ENCODE peak calls at places on chromosomes 11 and 22, in six cellular contexts. One of them, this sample, is unnamed.

GRCh38 chr11:13440100-13440855 is 22.7 kb downstream of the BTBD10 start:
- DNase-seq in GM06990: no peak
- DNase-seq in skeletal muscle cell: peak
- DNase-seq in IMR-90: peak
- DNase-seq in lower lobe of right lung: no peak
- DNase-seq in fibroblast of pulmonary artery: peak
- DNase-seq in this sample: peak

GRCh38 chr22:27668828-27669797 is 132.4 kb downstream of the MN1 start:
- DNase-seq in fibroblast of pulmonary artery: peak
- DNase-seq in IMR-90: peak
- DNase-seq in GM06990: no peak
- DNase-seq in skeletal muscle cell: peak
- DNase-seq in lower lobe of right lung: peak
- DNase-seq in this sample: peak

GRCh38 chr11:62652156-62653006 is 721 bp downstream of the INTS5 start:
- DNase-seq in fibroblast of pulmonary artery: no peak
- DNase-seq in skeletal muscle cell: no peak
- DNase-seq in lower lobe of right lung: no peak
- DNase-seq in GM06990: no peak
- DNase-seq in IMR-90: no peak
- DNase-seq in this sample: no peak

GRCh38 chr11:4704054-4704789 is at the start of gene MMP26:
- DNase-seq in GM06990: no peak
- DNase-seq in lower lobe of right lung: no peak
- DNase-seq in skeletal muscle cell: no peak
- DNase-seq in fibroblast of pulmonary artery: no peak
- DNase-seq in IMR-90: no peak
- DNase-seq in this sample: no peak

GRCh38 chr11:96215094-96215782 is 127.8 kb downstream of the MAML2 start:
- DNase-seq in fibroblast of pulmonary artery: peak
- DNase-seq in skeletal muscle cell: no peak
- DNase-seq in lower lobe of right lung: no peak
- DNase-seq in GM06990: peak
- DNase-seq in IMR-90: peak
- DNase-seq in this sample: peak

GRCh38 chr22:35214968-35215367 is 42.3 kb upstream of the HMGXB4 start:
- DNase-seq in fibroblast of pulmonary artery: no peak
- DNase-seq in skeletal muscle cell: no peak
- DNase-seq in IMR-90: no peak
- DNase-seq in GM06990: no peak
- DNase-seq in lower lobe of right lung: no peak
- DNase-seq in this sample: no peak

GRCh38 chr11:10022764-10023163 is 271.3 kb downstream of the SBF2 start:
- DNase-seq in fibroblast of pulmonary artery: no peak
- DNase-seq in GM06990: no peak
- DNase-seq in skeletal muscle cell: no peak
- DNase-seq in lower lobe of right lung: no peak
- DNase-seq in IMR-90: peak
- DNase-seq in this sample: no peak

GRCh38 chr22:25774575-25775026 is 32.6 kb downstream of the MYO18B start:
- DNase-seq in GM06990: no peak
- DNase-seq in lower lobe of right lung: no peak
- DNase-seq in IMR-90: no peak
- DNase-seq in fibroblast of pulmonary artery: no peak
- DNase-seq in skeletal muscle cell: no peak
- DNase-seq in this sample: no peak

GRCh38 chr22:28829358-28830181 is 29.2 kb upstream of the XBP1 start:
- DNase-seq in GM06990: no peak
- DNase-seq in lower lobe of right lung: peak
- DNase-seq in skeletal muscle cell: peak
- DNase-seq in fibroblast of pulmonary artery: peak
- DNase-seq in IMR-90: peak
- DNase-seq in this sample: peak

GRCh38 chr11:59614277-59615131 is 1.1 kb downstream of the OSBP start:
- DNase-seq in lower lobe of right lung: no peak
- DNase-seq in fibroblast of pulmonary artery: peak
- DNase-seq in GM06990: no peak
- DNase-seq in IMR-90: no peak
- DNase-seq in skeletal muscle cell: no peak
- DNase-seq in this sample: peak

GRCh38 chr11:61745796-61746653 is 6.4 kb upstream of the MYRF start:
- DNase-seq in skeletal muscle cell: no peak
- DNase-seq in lower lobe of right lung: no peak
- DNase-seq in IMR-90: no peak
- DNase-seq in fibroblast of pulmonary artery: no peak
- DNase-seq in GM06990: no peak
- DNase-seq in this sample: no peak

GRCh38 chr22:44870021-44870420 is 117.6 kb downstream of the ARHGAP8 start:
- DNase-seq in GM06990: no peak
- DNase-seq in lower lobe of right lung: no peak
- DNase-seq in skeletal muscle cell: peak
- DNase-seq in fibroblast of pulmonary artery: peak
- DNase-seq in IMR-90: peak
- DNase-seq in this sample: peak

GRCh38 chr22:40001800-40002577 is 7.2 kb downstream of the FAM83F start:
- DNase-seq in fibroblast of pulmonary artery: no peak
- DNase-seq in GM06990: no peak
- DNase-seq in skeletal muscle cell: no peak
- DNase-seq in IMR-90: no peak
- DNase-seq in lower lobe of right lung: no peak
- DNase-seq in this sample: no peak

GRCh38 chr11:18071098-18071705 is 25.1 kb upstream of the TPH1 start:
- DNase-seq in skeletal muscle cell: no peak
- DNase-seq in lower lobe of right lung: no peak
- DNase-seq in GM06990: no peak
- DNase-seq in fibroblast of pulmonary artery: no peak
- DNase-seq in IMR-90: peak
- DNase-seq in this sample: no peak
- H3K4me3 ChIP-seq in skeletal muscle cell: no peak
- H3K4me3 ChIP-seq in lower lobe of right lung: no peak
- H3K4me3 ChIP-seq in GM06990: no peak
- H3K4me3 ChIP-seq in fibroblast of pulmonary artery: no peak
- H3K4me3 ChIP-seq in IMR-90: no peak
- H3K4me3 ChIP-seq in this sample: no peak

GRCh38 chr11:34192481-34193401 is 87.3 kb downstream of the NAT10 start:
- DNase-seq in lower lobe of right lung: no peak
- DNase-seq in IMR-90: peak
- DNase-seq in GM06990: no peak
- DNase-seq in skeletal muscle cell: peak
- DNase-seq in fibroblast of pulmonary artery: peak
- DNase-seq in this sample: peak
- H3K4me3 ChIP-seq in lower lobe of right lung: no peak
- H3K4me3 ChIP-seq in IMR-90: peak
- H3K4me3 ChIP-seq in GM06990: no peak
- H3K4me3 ChIP-seq in skeletal muscle cell: no peak
- H3K4me3 ChIP-seq in fibroblast of pulmonary artery: peak
- H3K4me3 ChIP-seq in this sample: no peak

DNA sequence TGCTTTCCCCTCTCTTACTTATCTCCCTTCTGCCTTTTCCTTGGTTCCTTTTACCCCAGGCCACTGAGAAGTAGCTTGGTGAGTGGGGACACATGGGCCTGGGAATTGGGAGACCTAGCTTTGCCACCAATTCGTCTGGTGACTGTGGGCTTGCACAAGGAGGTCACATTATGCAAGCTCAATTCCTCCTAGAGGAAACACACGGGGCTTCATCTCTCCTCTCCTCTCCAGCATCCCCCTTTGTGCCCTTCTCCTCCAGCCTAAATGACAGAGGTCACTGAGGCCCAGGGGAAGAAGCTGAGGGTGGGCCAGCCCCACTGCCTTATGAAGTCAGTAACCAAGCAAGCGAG is 2.2 kb downstream of the CLCF1 start:
- DNase-seq in fibroblast of pulmonary artery: no peak
- DNase-seq in GM06990: no peak
- DNase-seq in lower lobe of right lung: no peak
- DNase-seq in IMR-90: no peak
- DNase-seq in skeletal muscle cell: no peak
- DNase-seq in this sample: no peak
- H3K4me3 ChIP-seq in fibroblast of pulmonary artery: peak
- H3K4me3 ChIP-seq in GM06990: no peak
- H3K4me3 ChIP-seq in lower lobe of right lung: peak
- H3K4me3 ChIP-seq in IMR-90: no peak
- H3K4me3 ChIP-seq in skeletal muscle cell: peak
- H3K4me3 ChIP-seq in this sample: peak

GRCh38 chr22:30304495-30305244 is 15.4 kb upstream of the CASTOR1 start:
- DNase-seq in IMR-90: no peak
- DNase-seq in lower lobe of right lung: no peak
- DNase-seq in fibroblast of pulmonary artery: no peak
- DNase-seq in GM06990: no peak
- DNase-seq in skeletal muscle cell: no peak
- DNase-seq in this sample: no peak
- H3K4me3 ChIP-seq in IMR-90: no peak
- H3K4me3 ChIP-seq in lower lobe of right lung: peak
- H3K4me3 ChIP-seq in fibroblast of pulmonary artery: no peak
- H3K4me3 ChIP-seq in GM06990: no peak
- H3K4me3 ChIP-seq in skeletal muscle cell: no peak
- H3K4me3 ChIP-seq in this sample: no peak

DNA sequence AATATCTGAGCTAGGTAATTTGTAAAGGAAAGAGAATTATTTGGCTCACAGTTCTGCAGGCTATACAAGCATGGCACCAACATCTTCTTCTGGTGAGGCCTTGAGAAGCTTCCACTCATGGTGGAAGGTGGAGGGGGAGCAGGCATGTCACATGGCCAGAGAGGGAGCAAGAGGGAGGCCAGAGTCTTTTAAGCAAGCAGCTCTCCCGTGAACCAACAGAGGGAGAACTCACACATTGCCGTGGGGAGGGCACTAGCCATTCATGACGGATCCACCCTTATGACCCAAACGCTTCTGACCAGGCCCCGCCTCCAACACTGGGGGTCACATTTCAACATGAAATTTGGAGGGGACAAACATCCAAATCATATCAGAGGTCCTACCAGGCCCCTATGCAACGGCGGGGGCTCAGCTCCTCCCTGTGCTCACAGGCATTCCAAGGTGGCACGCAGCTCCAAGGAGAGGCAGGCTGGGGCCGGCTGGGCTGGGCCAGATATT is 4.6 kb downstream of the C11orf96 start:
- DNase-seq in skeletal muscle cell: no peak
- DNase-seq in GM06990: no peak
- DNase-seq in lower lobe of right lung: no peak
- DNase-seq in fibroblast of pulmonary artery: peak
- DNase-seq in IMR-90: peak
- DNase-seq in this sample: peak
- H3K4me3 ChIP-seq in skeletal muscle cell: no peak
- H3K4me3 ChIP-seq in GM06990: no peak
- H3K4me3 ChIP-seq in lower lobe of right lung: no peak
- H3K4me3 ChIP-seq in fibroblast of pulmonary artery: no peak
- H3K4me3 ChIP-seq in IMR-90: no peak
- H3K4me3 ChIP-seq in this sample: no peak